ENCODE peak calls at places on chromosome 13, in four cellular contexts. Z, P, L and I are unnamed samples.
A peak's percentile ranks its signal among the peaks of the same experiment; 100 is the strongest.

GRCh38 chr13:106492576-106493323 is 42.7 kb downstream of the EFNB2 start:
- DNase-seq in Z (no peak), P (no peak), L (no peak), I (no peak)

GRCh38 chr13:77300176-77301141 is 26.4 kb downstream of the MYCBP2 start:
- DNase-seq in Z (no peak), P (peak; percentile 74), L (no peak), I (no peak)

GRCh38 chr13:105471683-105472082 is 1063.8 kb downstream of the EFNB2 start:
- DNase-seq in Z (no peak), P (peak; percentile 15), L (no peak), I (no peak)

GRCh38 chr13:27338816-27339215 is 68.2 kb downstream of the RASL11A start:
- DNase-seq in Z (no peak), P (no peak), L (no peak), I (no peak)

GRCh38 chr13:111518161-111518791 is 197.8 kb downstream of the TEX29 start:
- DNase-seq in Z (no peak), P (no peak), L (peak; percentile 97), I (no peak)

GRCh38 chr13:34816543-34816942 is 125.5 kb upstream of the NBEA start:
- DNase-seq in Z (no peak), P (peak; percentile 79), L (no peak), I (no peak)

GRCh38 chr13:29707876-29708543 is 112.5 kb upstream of the SLC7A1 start:
- DNase-seq in Z (no peak), P (peak; percentile 62), L (no peak), I (no peak)

GRCh38 chr13:37192986-37193385 is 87.5 kb upstream of the CSNK1A1L start:
- DNase-seq in Z (no peak), P (peak; percentile 41), L (no peak), I (no peak)

GRCh38 chr13:31168736-31169135 is 7.0 kb upstream of the HSPH1 start:
- DNase-seq in Z (no peak), P (no peak), L (no peak), I (no peak)

GRCh38 chr13:44188257-44188656 is 185.4 kb upstream of the SERP2 start:
- DNase-seq in Z (no peak), P (peak; percentile 58), L (no peak), I (no peak)

GRCh38 chr13:32381539-32381938 is 46.4 kb downstream of the N4BP2L1 start:
- DNase-seq in Z (no peak), P (peak; percentile 33), L (no peak), I (no peak)